ENCODE peak calls at places on chromosome 9, in eight cellular contexts. V is heart left ventricle, S is H9, Z is coronary artery, B is SJSA1, F is neural progenitor cell, H is heart right ventricle, X is epithelial cell of prostate. A is an unnamed sample.

GRCh38 chr9:71446499-71447411 is 321.6 kb downstream of the CEMIP2 start:
- DNase-seq in V (no peak), S (peak), Z (no peak), B (peak), F (peak), H (peak), X (no peak), A (no peak)

GRCh38 chr9:117546894-117547293 is 132.0 kb upstream of the ASTN2 start:
- DNase-seq in V (no peak), S (peak), Z (no peak), B (no peak), F (no peak), H (peak), X (no peak), A (no peak)

GRCh38 chr9:88696501-88696900 is 161.5 kb downstream of the NXNL2 start:
- DNase-seq in V (no peak), S (no peak), Z (no peak), B (no peak), F (no peak), H (no peak), X (no peak), A (no peak)

GRCh38 chr9:100070642-100071041 is 28.2 kb downstream of the ERP44 start:
- DNase-seq in V (no peak), S (no peak), Z (no peak), B (no peak), F (no peak), H (no peak), X (no peak), A (no peak)

GRCh38 chr9:16136961-16137360 is 584.1 kb downstream of the CCDC171 start:
- DNase-seq in V (peak), S (no peak), Z (no peak), B (no peak), F (no peak), H (peak), X (no peak), A (no peak)

GRCh38 chr9:116484483-116484776 is 202.7 kb upstream of the TRIM32 start:
- DNase-seq in V (no peak), S (no peak), Z (no peak), B (no peak), F (no peak), H (no peak), X (no peak), A (no peak)

GRCh38 chr9:14373319-14373632 is 59.3 kb upstream of the NFIB start:
- DNase-seq in V (no peak), S (no peak), Z (no peak), B (no peak), F (no peak), H (no peak), X (no peak), A (no peak)

GRCh38 chr9:104969116-104969515 is 41.2 kb upstream of the ABCA1 start:
- DNase-seq in V (no peak), S (peak), Z (no peak), B (no peak), F (peak), H (no peak), X (no peak), A (no peak)

GRCh38 chr9:3908731-3909130 is 382.9 kb upstream of the RFX3 start:
- DNase-seq in V (no peak), S (no peak), Z (no peak), B (no peak), F (no peak), H (no peak), X (no peak), A (no peak)

GRCh38 chr9:130633336-130634190 is 30.8 kb upstream of the PRDM12 start:
- DNase-seq in V (no peak), S (no peak), Z (no peak), B (no peak), F (no peak), H (no peak), X (no peak), A (no peak)

GRCh38 chr9:13296972-13297371 is 17.5 kb upstream of the MPDZ start:
- DNase-seq in V (no peak), S (no peak), Z (no peak), B (no peak), F (no peak), H (no peak), X (no peak), A (no peak)

GRCh38 chr9:124206391-124206790 is 51.4 kb upstream of the NEK6 start:
- DNase-seq in V (no peak), S (no peak), Z (no peak), B (no peak), F (no peak), H (no peak), X (no peak), A (no peak)

GRCh38 chr9:128733256-128733655 is 9.3 kb upstream of the ZDHHC12 start:
- DNase-seq in V (peak), S (peak), Z (no peak), B (peak), F (peak), H (peak), X (no peak), A (peak)

GRCh38 chr9:131203438-131204219 is 72.7 kb downstream of the FAM78A start:
- DNase-seq in V (no peak), S (peak), Z (no peak), B (no peak), F (peak), H (no peak), X (no peak), A (no peak)

GRCh38 chr9:6428940-6429889 is 16.2 kb downstream of the UHRF2 start:
- DNase-seq in V (no peak), S (no peak), Z (no peak), B (no peak), F (no peak), H (no peak), X (no peak), A (no peak)

GRCh38 chr9:38127271-38127839 is 58.3 kb upstream of the SHB start:
- DNase-seq in V (no peak), S (no peak), Z (no peak), B (no peak), F (no peak), H (no peak), X (no peak), A (no peak)

GRCh38 chr9:15416880-15417279 is 5.8 kb upstream of the SNAPC3 start:
- DNase-seq in V (no peak), S (peak), Z (no peak), B (no peak), F (peak), H (no peak), X (no peak), A (no peak)

GRCh38 chr9:89609426-89610006 is 4.7 kb downstream of the GADD45G start:
- DNase-seq in V (no peak), S (no peak), Z (no peak), B (no peak), F (no peak), H (no peak), X (no peak), A (no peak)

GRCh38 chr9:114281421-114282103 is 41.3 kb upstream of the ORM1 start:
- DNase-seq in V (peak), S (peak), Z (peak), B (peak), F (no peak), H (peak), X (no peak), A (no peak)

GRCh38 chr9:93288341-93288740 is 104.4 kb downstream of the WNK2 start:
- DNase-seq in V (no peak), S (peak), Z (no peak), B (no peak), F (no peak), H (no peak), X (no peak), A (no peak)

GRCh38 chr9:107600060-107600573 is 110.5 kb upstream of the KLF4 start:
- DNase-seq in V (no peak), S (no peak), Z (no peak), B (no peak), F (no peak), H (peak), X (no peak), A (no peak)

GRCh38 chr9:115855458-115856133 is 298.0 kb upstream of the PAPPA start:
- DNase-seq in V (no peak), S (no peak), Z (no peak), B (no peak), F (peak), H (no peak), X (no peak), A (no peak)

GRCh38 chr9:5608298-5609254 is 20.3 kb upstream of the RIC1 start:
- DNase-seq in V (no peak), S (no peak), Z (no peak), B (no peak), F (no peak), H (no peak), X (no peak), A (no peak)

GRCh38 chr9:95058121-95058785 is 259.3 kb downstream of the FANCC start:
- DNase-seq in V (no peak), S (no peak), Z (no peak), B (no peak), F (no peak), H (no peak), X (no peak), A (no peak)
- H3K27ac ChIP-seq in V (peak), S (no peak), Z (peak), B (no peak), F (no peak), H (no peak), X (peak), A (peak)

GRCh38 chr9:7691909-7692308 is 107.7 kb downstream of the DMAC1 start:
- DNase-seq in V (no peak), S (no peak), Z (no peak), B (no peak), F (no peak), H (no peak), X (no peak), A (no peak)

DNA sequence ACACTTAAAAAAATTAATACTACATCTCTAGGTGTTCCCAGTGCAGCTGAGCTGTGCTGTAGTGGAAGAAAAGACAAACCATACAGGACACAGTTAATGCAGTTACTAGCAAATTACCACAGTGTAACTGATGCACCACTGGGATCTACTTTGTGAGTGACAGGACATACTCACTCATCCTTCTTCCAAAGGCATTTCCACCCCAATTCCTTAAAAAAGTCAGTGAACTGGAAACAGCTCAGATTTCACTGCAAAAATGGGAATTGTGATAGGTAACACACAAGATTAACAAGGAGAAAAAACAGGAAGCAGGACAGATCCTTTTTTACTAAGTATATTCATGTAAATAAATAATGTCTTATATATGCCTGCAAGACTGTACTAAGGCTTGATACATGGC is 109.6 kb downstream of the DMAC1 start:
- DNase-seq in V (no peak), S (no peak), Z (no peak), B (no peak), F (no peak), H (no peak), X (no peak), A (no peak)
- H3K27ac ChIP-seq in V (no peak), S (no peak), Z (no peak), B (no peak), F (no peak), H (no peak), X (no peak), A (no peak)

DNA sequence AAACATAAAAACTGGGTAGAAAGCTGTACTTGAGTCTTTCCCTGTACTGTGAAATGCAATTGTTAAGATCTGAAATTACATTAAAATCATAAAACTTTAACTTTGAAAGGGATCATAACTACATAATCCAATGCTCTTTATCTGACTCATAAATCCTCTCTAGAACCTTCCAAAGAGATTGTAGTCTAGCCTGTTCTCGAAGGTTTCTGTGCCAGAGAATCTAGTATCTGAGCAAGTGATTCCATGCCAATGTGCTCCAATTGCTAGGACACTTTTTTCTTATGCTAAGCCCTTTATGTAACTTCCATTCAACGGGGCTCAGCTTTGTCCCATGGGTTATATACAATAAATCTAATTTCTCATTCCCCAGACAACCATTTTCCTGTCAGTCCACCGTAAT is 21.1 kb downstream of the DDX31 start:
- DNase-seq in V (no peak), S (no peak), Z (no peak), B (no peak), F (no peak), H (no peak), X (no peak), A (no peak)
- H3K27ac ChIP-seq in V (no peak), S (no peak), Z (no peak), B (no peak), F (no peak), H (no peak), X (no peak), A (no peak)

DNA sequence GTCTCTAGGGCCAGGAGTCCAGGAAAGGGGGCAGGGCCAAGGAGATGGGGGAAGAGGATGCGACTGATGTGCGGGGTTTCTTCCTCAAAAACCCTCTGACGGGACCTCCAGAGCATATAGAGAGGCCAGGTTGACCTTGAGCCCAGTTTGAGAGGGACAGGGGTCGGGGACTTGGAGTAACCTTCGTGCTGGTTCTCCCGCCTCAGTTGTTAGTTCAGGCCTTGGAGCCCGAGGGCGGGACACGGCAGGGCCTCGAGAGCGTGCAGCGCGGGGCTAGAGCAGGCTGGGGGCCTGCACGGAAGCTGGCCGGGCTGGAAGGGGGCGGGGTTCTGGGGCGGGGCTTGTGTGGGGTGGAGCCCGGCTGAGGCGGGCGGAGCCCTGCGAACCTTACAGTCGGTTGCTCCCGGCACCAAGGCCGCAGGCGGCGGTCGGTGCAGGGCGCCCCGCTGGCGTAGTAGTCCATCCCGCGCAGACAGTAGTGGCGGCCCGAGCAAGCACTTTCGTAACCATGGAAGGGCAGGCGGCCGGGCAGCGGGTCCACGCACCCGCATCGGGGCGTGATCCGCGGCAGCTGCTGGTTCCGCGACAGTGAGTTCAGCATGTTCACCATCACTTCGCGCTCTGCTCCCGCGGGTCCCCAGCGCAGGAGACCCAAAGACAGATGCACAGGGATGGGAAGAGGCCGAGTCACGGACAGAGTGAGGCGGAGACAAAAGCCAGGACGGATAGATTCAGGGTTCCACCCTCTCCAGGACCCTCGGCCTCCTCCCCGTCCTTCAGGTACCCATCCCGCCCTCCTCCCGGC is 4.0 kb upstream of the MYORG start:
- DNase-seq in V (peak), S (peak), Z (peak), B (peak), F (peak), H (peak), X (no peak), A (peak)
- H3K27ac ChIP-seq in V (peak), S (no peak), Z (peak), B (no peak), F (no peak), H (peak), X (no peak), A (peak)

DNA sequence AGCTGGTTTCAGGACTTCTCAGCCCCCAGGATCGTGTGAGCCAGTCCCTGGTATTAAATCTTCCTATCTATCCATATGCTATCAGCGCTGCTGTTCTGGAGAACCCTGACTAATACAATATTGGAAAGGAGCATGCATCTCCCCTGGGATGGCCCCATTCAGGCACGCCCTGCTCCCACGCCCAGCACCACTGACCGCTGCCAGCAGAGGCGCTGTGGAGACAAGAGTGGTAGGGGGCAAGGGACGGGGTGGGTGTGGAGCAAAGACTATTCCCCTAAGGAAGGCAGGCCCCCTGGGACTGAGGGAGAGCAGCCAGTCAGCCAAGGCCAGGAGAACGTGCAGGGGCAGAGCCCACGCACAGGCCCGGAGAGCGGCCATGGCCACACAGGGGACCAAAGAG is 116.0 kb downstream of the VAV2 start:
- DNase-seq in V (no peak), S (peak), Z (no peak), B (no peak), F (peak), H (no peak), X (no peak), A (no peak)
- H3K27ac ChIP-seq in V (no peak), S (no peak), Z (no peak), B (no peak), F (no peak), H (no peak), X (peak), A (no peak)

GRCh38 chr9:137272241-137273094 is 5.1 kb upstream of the TOR4A start:
- DNase-seq in V (no peak), S (no peak), Z (no peak), B (peak), F (no peak), H (no peak), X (no peak), A (no peak)

GRCh38 chr9:137275203-137275936 is 2.2 kb upstream of the TOR4A start:
- DNase-seq in V (peak), S (peak), Z (no peak), B (peak), F (no peak), H (peak), X (no peak), A (no peak)

GRCh38 chr9:137273095-137273490 is 4.4 kb upstream of the TOR4A start:
- DNase-seq in V (no peak), S (peak), Z (no peak), B (no peak), F (no peak), H (no peak), X (no peak), A (no peak)

GRCh38 chr9:137271696-137272076 is 5.8 kb upstream of the TOR4A start:
- DNase-seq in V (no peak), S (no peak), Z (no peak), B (no peak), F (no peak), H (no peak), X (no peak), A (no peak)

GRCh38 chr9:137273616-137274320 is 3.8 kb upstream of the TOR4A start:
- DNase-seq in V (peak), S (peak), Z (no peak), B (no peak), F (no peak), H (peak), X (no peak), A (no peak)
- H3K27ac ChIP-seq in V (no peak), S (no peak), Z (no peak), B (no peak), F (no peak), H (no peak), X (peak), A (no peak)

DNA sequence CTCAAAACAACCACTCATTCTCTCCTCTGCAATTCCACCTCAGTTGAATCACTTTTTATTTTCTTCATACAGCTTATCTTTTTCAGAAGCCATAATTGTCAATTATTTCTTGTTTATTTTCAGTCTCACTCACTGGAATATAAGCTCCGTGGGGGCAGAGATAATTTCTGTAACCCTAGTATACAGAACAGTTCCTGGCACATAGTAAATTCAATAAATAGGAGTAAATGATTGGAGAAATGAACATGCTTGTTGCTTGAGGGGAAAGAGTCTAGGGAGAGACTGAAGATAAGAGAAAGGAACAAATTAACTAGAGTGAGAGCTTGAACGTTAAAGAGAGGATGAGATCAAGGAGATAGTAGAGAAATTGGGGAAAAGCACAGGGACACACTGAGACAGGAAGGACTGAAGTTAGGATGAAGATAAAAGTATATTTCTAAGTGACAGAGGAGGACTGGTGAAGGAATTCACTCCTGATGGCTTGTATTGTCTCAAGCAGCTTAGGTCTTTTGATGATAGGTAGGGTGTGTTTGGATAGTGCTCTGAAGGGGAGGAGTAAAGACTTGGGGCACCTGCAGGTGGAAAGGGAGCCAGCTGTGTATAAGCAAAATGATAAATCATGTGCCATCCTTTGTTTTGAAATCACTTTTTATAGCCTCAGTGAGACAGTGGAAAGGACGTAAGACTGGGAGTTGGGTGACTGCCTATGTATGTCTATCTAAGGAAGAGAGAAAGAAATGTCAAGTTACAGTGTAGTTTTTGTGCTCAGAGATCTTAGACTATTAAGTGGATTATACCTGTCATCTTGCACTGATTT is 2.2 kb downstream of the NAA35 start:
- DNase-seq in V (no peak), S (no peak), Z (no peak), B (no peak), F (no peak), H (no peak), X (no peak), A (no peak)
- H3K27ac ChIP-seq in V (no peak), S (no peak), Z (no peak), B (no peak), F (no peak), H (no peak), X (peak), A (no peak)

DNA sequence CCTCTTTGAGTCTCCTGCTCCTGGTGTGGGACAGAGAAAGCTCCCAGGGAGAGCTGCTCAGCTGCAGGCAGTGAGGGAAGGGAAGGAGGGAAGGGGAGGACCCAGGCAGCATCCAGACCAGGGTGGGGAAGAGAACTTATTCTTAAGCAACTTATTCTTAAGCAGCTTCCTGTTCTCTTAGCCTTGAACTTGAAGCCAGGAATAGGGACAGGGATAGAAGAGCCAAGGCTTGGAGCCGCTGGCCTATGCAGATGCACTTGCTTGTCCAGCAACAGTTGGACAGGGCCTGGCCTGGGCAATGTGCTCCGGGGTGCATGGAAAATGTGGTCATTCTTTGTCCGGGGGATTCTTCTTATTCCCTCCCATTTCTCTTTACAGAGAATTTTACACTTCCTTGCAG is 31.4 kb upstream of the SPTLC1 start:
- DNase-seq in V (no peak), S (no peak), Z (no peak), B (no peak), F (no peak), H (no peak), X (no peak), A (no peak)
- H3K27ac ChIP-seq in V (peak), S (no peak), Z (peak), B (peak), F (no peak), H (peak), X (peak), A (no peak)